ENCODE peak calls at places on chromosomes 4 and X, in nine cellular contexts. L is SJSA1; V is H7; P is activated gamma-delta T cell treated with Interleukin-2 at 50 U/mL for 16 hours; Y is C1 segment of cervical spinal cord; K is NCI-H2081; A is midbrain; X is stimulated activated CD4-positive, alpha-beta T cell treated with anti-CD3 and anti-CD28 coated beads, TNF-alpha, amount 100 ng/mL, for 4 hours; M is tibial nerve. F is an unnamed sample.

GRCh38 chr4:93478805-93479204 is 349.7 kb upstream of the ATOH1 start:
- DNase-seq in K (no peak), P (no peak), L (no peak), X (no peak), A (no peak), V (no peak), Y (no peak), M (no peak), F (no peak)

GRCh38 chrX:13078739-13079444 is 34.5 kb upstream of the FAM9C start:
- DNase-seq in Y (no peak), M (peak; percentile 23), X (no peak), V (peak; percentile 11), A (peak; percentile 1), K (peak; percentile 35), P (no peak), L (peak; percentile 58), F (no peak)

GRCh38 chr4:85762204-85762884 is 287.4 kb downstream of the ARHGAP24 start:
- DNase-seq in L (peak; percentile 28), V (no peak), Y (no peak), M (no peak), X (no peak), P (no peak), A (no peak), K (no peak), F (no peak)

GRCh38 chrX:51144828-51145442 is 187.7 kb upstream of the NUDT10 start:
- DNase-seq in L (peak; percentile 6), K (peak; percentile 40), X (no peak), V (peak; percentile 38), M (no peak), A (no peak), P (peak; percentile 23), Y (no peak), F (peak; percentile 25)

GRCh38 chr4:41613362-41613761 is 75.4 kb downstream of the LIMCH1 start:
- DNase-seq in X (no peak), P (no peak), L (no peak), K (no peak), A (no peak), V (peak; percentile 20), M (no peak), Y (no peak), F (no peak)

GRCh38 chr4:3300198-3300671 is 7.4 kb downstream of the RGS12 start:
- DNase-seq in A (no peak), L (no peak), Y (no peak), K (no peak), V (peak; percentile 68), M (no peak), P (no peak), X (no peak), F (no peak)

GRCh38 chr4:98505991-98506390 is 152.4 kb downstream of the TSPAN5 start:
- DNase-seq in Y (no peak), K (no peak), A (no peak), P (no peak), M (no peak), L (no peak), V (no peak), X (no peak), F (no peak)

GRCh38 chrX:24890677-24891076 is 125.1 kb downstream of the ARX start:
- DNase-seq in Y (no peak), A (no peak), L (no peak), V (no peak), K (no peak), M (no peak), P (no peak), X (no peak), F (no peak)

GRCh38 chrX:88613338-88613737 is 133.7 kb upstream of the CPXCR1 start:
- DNase-seq in V (peak; percentile 15), A (peak; percentile 14), X (no peak), Y (no peak), K (peak; percentile 36), P (no peak), L (no peak), M (no peak), F (no peak)

GRCh38 chrX:74492720-74493201 is 71.5 kb downstream of the SLC16A2 start:
- DNase-seq in P (no peak), L (no peak), M (no peak), V (no peak), X (peak; percentile 1), Y (no peak), K (no peak), A (no peak), F (no peak)

GRCh38 chr4:5018096-5018495 is 1.2 kb downstream of the CYTL1 start:
- DNase-seq in V (no peak), L (no peak), A (no peak), P (no peak), M (no peak), Y (no peak), K (no peak), X (no peak), F (no peak)

F was measured in CD8-positive, alpha-beta T cell.